ENCODE peak calls at places on chromosomes 7 and 10, in five cellular contexts. J is nephron progenitor cell; O is GM23338; G is stimulated activated CD8-positive, alpha-beta memory T cell treated with anti-CD3 and anti-CD28 coated beads, Interleukin-4, amount 100 ng/mL, for 4 hours; C is lung. W is an unnamed sample.

GRCh38 chr10:121854809-121855445 is 72.9 kb downstream of the ATE1 start:
- DNase-seq in J (no peak), O (peak; percentile 25), G (no peak), C (no peak), W (no peak)

GRCh38 chr10:123301077-123301875 is 147.1 kb downstream of the BUB3 start:
- DNase-seq in J (peak; percentile 47), O (no peak), G (no peak), C (no peak), W (peak; percentile 85)

GRCh38 chr10:42482411-42482810 is 156.0 kb downstream of the ZNF33B start:
- DNase-seq in J (no peak), O (no peak), G (no peak), C (no peak), W (no peak)

GRCh38 chr7:144670251-144670650 is 165.6 kb downstream of the TPK1 start:
- DNase-seq in J (no peak), O (peak; percentile 21), G (no peak), C (no peak), W (peak; percentile 44)

GRCh38 chr7:47404005-47404404 is 177.9 kb downstream of the TNS3 start:
- DNase-seq in J (no peak), O (no peak), G (no peak), C (no peak), W (no peak)

GRCh38 chr10:71161429-71161828 is 50.9 kb upstream of the UNC5B start:
- DNase-seq in J (no peak), O (no peak), G (no peak), C (no peak), W (no peak)

GRCh38 chr7:47714669-47715607 is 133.0 kb upstream of the TNS3 start:
- DNase-seq in J (no peak), O (no peak), G (no peak), C (no peak), W (no peak)

GRCh38 chr10:70477661-70478162 is 855 bp upstream of the PALD1 start:
- DNase-seq in J (peak; percentile 42), O (peak; percentile 66), G (peak; percentile 79), C (no peak), W (peak; percentile 67)

GRCh38 chr10:68756766-68757165 is 35.7 kb downstream of the CCAR1 start:
- DNase-seq in J (no peak), O (no peak), G (no peak), C (no peak), W (no peak)

GRCh38 chr10:80459047-80459865 is 5.1 kb downstream of the TSPAN14 start:
- DNase-seq in J (no peak), O (peak; percentile 41), G (peak; percentile 50), C (peak; percentile 85), W (no peak)

GRCh38 chr10:34018129-34018528 is 683.7 kb upstream of the NRP1 start:
- DNase-seq in J (no peak), O (no peak), G (no peak), C (no peak), W (no peak)

GRCh38 chr10:133206311-133207040 is 23.5 kb upstream of the UTF1 start:
- DNase-seq in J (no peak), O (no peak), G (no peak), C (no peak), W (no peak)

GRCh38 chr7:131583430-131583829 is 27.0 kb upstream of the PODXL start:
- DNase-seq in J (no peak), O (no peak), G (no peak), C (no peak), W (no peak)

GRCh38 chr10:63256047-63256773 is 123.1 kb downstream of the NRBF2 start:
- DNase-seq in J (no peak), O (no peak), G (no peak), C (no peak), W (no peak)

GRCh38 chr7:75789501-75789900 is 17.5 kb upstream of the CCL26 start:
- DNase-seq in J (no peak), O (no peak), G (no peak), C (no peak), W (no peak)

GRCh38 chr7:22443370-22444180 is 56.4 kb downstream of the STEAP1B start:
- DNase-seq in J (no peak), O (no peak), G (no peak), C (no peak), W (peak; percentile 71)

GRCh38 chr10:30819306-30820190 is 190.0 kb upstream of the LYZL2 start:
- DNase-seq in J (no peak), O (no peak), G (no peak), C (no peak), W (no peak)

GRCh38 chr7:73773700-73774517 is 3.8 kb upstream of the CLDN3 start:
- DNase-seq in J (no peak), O (no peak), G (no peak), C (no peak), W (no peak)

GRCh38 chr10:11797847-11798633 is 25.1 kb upstream of the PROSER2 start:
- DNase-seq in J (no peak), O (no peak), G (no peak), C (no peak), W (no peak)

GRCh38 chr7:83947260-83947659 is 247.3 kb downstream of the SEMA3A start:
- DNase-seq in J (peak; percentile 6), O (peak; percentile 78), G (no peak), C (no peak), W (peak; percentile 26)

GRCh38 chr10:129035052-129035805 is 431.8 kb upstream of the MGMT start:
- DNase-seq in J (no peak), O (no peak), G (no peak), C (no peak), W (peak; percentile 56)

GRCh38 chr7:18655506-18655905 is 160.0 kb downstream of the HDAC9 start:
- DNase-seq in J (no peak), O (no peak), G (no peak), C (no peak), W (peak; percentile 15)

GRCh38 chr7:157664866-157665633 is 328.2 kb downstream of the DNAJB6 start:
- DNase-seq in J (no peak), O (no peak), G (no peak), C (no peak), W (no peak)

GRCh38 chr10:3858051-3858845 is 73.2 kb upstream of the KLF6 start:
- DNase-seq in J (no peak), O (no peak), G (no peak), C (no peak), W (no peak)

GRCh38 chr7:142469653-142470335 is 211.9 kb upstream of the PRSS58 start:
- DNase-seq in J (no peak), O (no peak), G (no peak), C (no peak), W (no peak)

GRCh38 chr7:90401989-90402388 is 1.3 kb upstream of the CLDN12 start:
- DNase-seq in J (no peak), O (no peak), G (no peak), C (no peak), W (peak; percentile 24)

GRCh38 chr7:12957487-12957886 is 270.1 kb downstream of the ARL4A start:
- DNase-seq in J (no peak), O (no peak), G (no peak), C (no peak), W (no peak)